ENCODE peak calls at places on chromosomes 12 and 14, in five cellular contexts. I is prostate gland, O is IMR-90, Y is right atrium auricular region, F is uterus. K is an unnamed sample. For H3K4me1, the result is how much of the 10 kb centered on the place peaks cover.

GRCh38 chr12:116636636-116637519 is 77.7 kb downstream of the MAP1LC3B2 start:
- DNase-seq in Y (no peak), I (peak), F (no peak), O (no peak), K (no peak)

GRCh38 chr14:50910495-50911420 is 33.5 kb downstream of the PYGL start:
- DNase-seq in F (no peak), Y (no peak), O (no peak), I (no peak), K (no peak)

GRCh38 chr12:107287436-107288413 is 194.4 kb upstream of the CRY1 start:
- DNase-seq in O (peak), Y (no peak), I (no peak), F (no peak), K (no peak)

GRCh38 chr12:118187746-118188390 is 51.9 kb downstream of the PEBP1 start:
- DNase-seq in O (no peak), F (no peak), Y (no peak), I (no peak), K (no peak)

GRCh38 chr14:93986972-93987371 is 10.1 kb upstream of the CCDC197 start:
- DNase-seq in O (no peak), I (no peak), Y (no peak), F (no peak), K (no peak)

GRCh38 chr12:104720346-104721064 is 237.6 kb downstream of the SLC41A2 start:
- DNase-seq in F (no peak), I (no peak), O (peak), Y (no peak), K (peak)

GRCh38 chr12:10705655-10706054 is 17.5 kb downstream of the YBX3 start:
- DNase-seq in O (peak), F (no peak), Y (no peak), I (no peak), K (no peak)

GRCh38 chr12:123614531-123614930 is 12.6 kb downstream of the DDX55 start:
- DNase-seq in O (peak), Y (no peak), F (no peak), I (no peak), K (no peak)

GRCh38 chr14:70716958-70717357 is 75.2 kb downstream of the TTC9 start:
- DNase-seq in O (no peak), Y (no peak), I (no peak), F (no peak), K (no peak)

GRCh38 chr12:120971299-120972180 is 6.8 kb upstream of the HNF1A start:
- DNase-seq in F (no peak), Y (no peak), I (peak), O (peak), K (no peak)

GRCh38 chr14:91396959-91397815 is 20.4 kb downstream of the CCDC88C start:
- DNase-seq in F (no peak), I (no peak), Y (no peak), O (no peak), K (peak)

GRCh38 chr12:106139422-106140141 is 828 bp upstream of the NUAK1 start:
- DNase-seq in I (peak), Y (peak), F (peak), O (peak), K (peak)

GRCh38 chr12:9957834-9958233 is 13.4 kb upstream of the CLEC12A start:
- DNase-seq in O (no peak), F (no peak), I (no peak), Y (no peak), K (no peak)

GRCh38 chr12:65670775-65671174 is 153.5 kb upstream of the HMGA2 start:
- DNase-seq in I (no peak), Y (no peak), F (no peak), O (peak), K (no peak)

GRCh38 chr14:104111301-104112112 is 26.0 kb downstream of the ASPG start:
- DNase-seq in F (no peak), O (no peak), I (no peak), Y (no peak), K (peak)

GRCh38 chr12:53190108-53190729 is 9.5 kb upstream of the CSAD start:
- DNase-seq in I (peak), O (peak), F (peak), Y (no peak), K (peak)

GRCh38 chr14:103161054-103161397 is 37.8 kb downstream of the TNFAIP2 start:
- DNase-seq in F (no peak), I (no peak), O (no peak), Y (no peak), K (no peak)

GRCh38 chr12:122852336-122853275 is 17.3 kb downstream of the HIP1R start:
- DNase-seq in O (no peak), F (no peak), I (no peak), Y (no peak), K (no peak)

GRCh38 chr12:94676011-94676709 is 25.8 kb upstream of the TMCC3 start:
- DNase-seq in O (no peak), I (no peak), Y (peak), F (no peak), K (peak)

GRCh38 chr12:67647547-67648305 is 819 bp upstream of the DYRK2 start:
- DNase-seq in F (peak), I (peak), O (peak), Y (peak), K (peak)

GRCh38 chr14:30297856-30298255 is 261.1 kb upstream of the G2E3 start:
- DNase-seq in O (no peak), Y (no peak), F (no peak), I (no peak), K (no peak)

GRCh38 chr14:102200690-102201368 is 61.1 kb downstream of the WDR20 start:
- DNase-seq in Y (no peak), F (no peak), O (peak), I (no peak), K (no peak)

GRCh38 chr14:95323361-95323760 is 3.7 kb upstream of the CLMN start:
- DNase-seq in O (no peak), I (no peak), Y (no peak), F (no peak), K (no peak)

DNA sequence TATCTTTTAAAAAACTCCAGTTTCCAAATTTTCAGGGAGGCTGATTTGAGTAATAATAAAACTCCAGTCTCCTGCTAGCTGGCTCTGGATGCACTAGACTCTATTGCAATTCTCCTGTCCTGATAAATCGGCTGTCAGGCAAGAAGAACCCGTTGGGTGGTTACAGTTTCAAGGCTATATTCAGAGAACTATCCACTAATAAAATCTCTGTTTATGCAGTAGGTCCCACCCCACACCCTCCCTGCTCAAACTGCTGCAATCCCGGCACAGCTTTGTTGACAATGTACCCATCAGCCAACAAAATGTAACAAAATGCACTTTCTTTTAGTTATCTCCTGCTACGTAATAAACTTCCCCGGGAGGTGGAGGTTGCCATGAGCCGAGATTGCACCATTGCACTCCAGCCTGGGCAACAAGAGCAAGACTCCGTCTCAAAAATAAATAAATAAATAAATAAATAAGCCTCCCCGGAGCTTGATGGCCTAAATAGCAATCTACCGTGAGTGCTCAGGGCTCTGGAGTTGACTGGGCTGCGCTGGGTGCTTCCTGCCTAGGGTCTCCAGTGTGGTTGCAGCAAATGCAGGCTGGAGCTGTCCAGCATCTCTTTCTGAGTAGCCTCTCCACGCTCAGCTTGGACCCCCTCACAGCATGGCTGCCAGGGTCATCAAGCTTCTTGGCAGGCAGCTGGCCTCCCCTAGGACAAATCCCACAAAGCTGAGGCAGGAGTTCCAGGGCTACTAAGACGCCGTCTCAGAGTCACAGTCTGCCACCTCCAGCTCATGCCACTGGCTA is 43.2 kb upstream of the FBRSL1 start:
- DNase-seq in Y (no peak), O (no peak), I (peak), F (no peak), K (no peak)
- H3K4me1 ChIP-seq in Y (under half), O (under half), I (under half), F (under half), K (under half)

GRCh38 chr12:128265566-128265965 is 1.4 kb upstream of the TMEM132C start:
- DNase-seq in F (no peak), I (no peak), Y (no peak), O (no peak), K (no peak)

GRCh38 chr12:128267651-128268347 is 829 bp downstream of the TMEM132C start:
- DNase-seq in Y (no peak), F (peak), O (no peak), I (no peak), K (no peak)

GRCh38 chr12:128267246-128267622 is 264 bp downstream of the TMEM132C start:
- DNase-seq in Y (no peak), O (no peak), I (no peak), F (no peak), K (no peak)

GRCh38 chr12:128266559-128267245 is at the start of gene TMEM132C:
- DNase-seq in O (no peak), I (no peak), F (peak), Y (no peak), K (no peak)

GRCh38 chr12:128266086-128266485 is 884 bp upstream of the TMEM132C start:
- DNase-seq in Y (no peak), F (no peak), O (no peak), I (no peak), K (no peak)
- H3K4me1 ChIP-seq in Y (under half), F (under half), O (under half), I (under half), K (under half)

GRCh38 chr14:60707858-60708257 is 16.3 kb downstream of the SIX4 start:
- DNase-seq in Y (no peak), I (no peak), O (no peak), F (no peak), K (no peak)
- H3K4me1 ChIP-seq in Y (under half), I (under half), O (under half), F (under half), K (under half)

GRCh38 chr14:33933386-33933934 is 17.4 kb downstream of the EGLN3 start:
- DNase-seq in Y (no peak), O (no peak), I (no peak), F (no peak), K (no peak)
- H3K4me1 ChIP-seq in Y (under half), O (under half), I (under half), F (under half), K (half or more)

GRCh38 chr14:64841772-64842490 is 37.8 kb downstream of the SPTB start:
- DNase-seq in F (no peak), O (no peak), I (no peak), Y (no peak), K (no peak)

GRCh38 chr14:64835431-64835830 is 44.3 kb downstream of the SPTB start:
- DNase-seq in I (no peak), Y (no peak), F (no peak), O (no peak), K (no peak)

GRCh38 chr14:64841121-64841611 is 38.5 kb downstream of the SPTB start:
- DNase-seq in I (no peak), Y (no peak), F (no peak), O (peak), K (no peak)

GRCh38 chr14:64834965-64835364 is 44.7 kb downstream of the SPTB start:
- DNase-seq in Y (no peak), O (no peak), F (no peak), I (no peak), K (no peak)

DNA sequence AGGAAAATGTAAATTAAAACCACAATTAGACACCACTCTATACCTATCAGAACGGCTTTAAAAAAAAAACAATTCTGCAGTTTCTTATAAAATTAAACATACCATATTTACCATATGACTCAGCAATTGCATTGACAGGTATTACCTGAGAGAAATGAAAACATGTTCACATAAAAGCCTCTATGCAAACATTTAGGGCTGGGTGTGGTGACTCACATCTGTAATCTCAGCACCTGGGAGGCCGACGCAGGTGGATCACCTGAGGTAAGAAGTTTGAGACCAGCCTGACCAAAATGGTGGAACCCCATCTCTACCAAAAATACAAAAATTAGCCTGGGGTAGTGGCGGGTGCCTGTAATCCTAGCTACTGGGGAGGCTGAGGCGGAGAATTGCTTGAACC is 41.1 kb downstream of the SPTB start:
- DNase-seq in Y (no peak), O (no peak), I (no peak), F (no peak), K (no peak)
- H3K4me1 ChIP-seq in Y (under half), O (under half), I (under half), F (under half), K (under half)

DNA sequence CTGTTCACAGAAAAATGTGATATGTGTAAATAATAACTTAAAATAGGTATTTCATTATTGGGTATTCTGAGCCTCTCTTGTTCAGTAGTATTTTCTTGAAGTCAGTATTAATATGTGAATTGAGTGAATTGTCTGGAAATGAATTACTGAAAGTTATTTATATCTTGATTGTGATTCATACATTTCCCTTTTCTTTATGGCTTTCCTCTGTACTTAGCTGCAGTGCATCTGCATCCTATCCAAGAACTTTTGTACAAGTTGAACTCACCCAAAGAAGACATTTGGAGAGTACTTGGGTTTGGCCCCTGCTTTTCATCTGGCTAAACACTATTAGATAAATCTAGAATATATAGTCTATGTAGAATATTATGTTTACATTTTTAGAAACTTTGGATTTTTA is 326.0 kb downstream of the RAD51B start:
- DNase-seq in Y (no peak), F (no peak), O (peak), I (no peak), K (no peak)
- H3K4me1 ChIP-seq in Y (under half), F (under half), O (under half), I (under half), K (under half)

GRCh38 chr12:46457958-46458357 is 85.4 kb upstream of the SLC38A2 start:
- DNase-seq in Y (no peak), O (no peak), F (no peak), I (no peak), K (no peak)
- H3K4me1 ChIP-seq in Y (under half), O (under half), F (under half), I (under half), K (under half)

GRCh38 chr14:105171004-105171673 is 2.6 kb upstream of the JAG2 start:
- DNase-seq in O (no peak), I (no peak), Y (no peak), F (no peak), K (peak)
- H3K4me1 ChIP-seq in O (under half), I (under half), Y (under half), F (under half), K (under half)

GRCh38 chr12:22700126-22700525 is 75.2 kb downstream of the ETNK1 start:
- DNase-seq in F (no peak), O (peak), Y (no peak), I (no peak), K (no peak)
- H3K4me1 ChIP-seq in F (under half), O (under half), Y (under half), I (under half), K (under half)